ENCODE peak calls at places on chromosomes 11 and 22, in five cellular contexts. A is fibroblast of pulmonary artery, Y is body of pancreas, L is thoracic aorta, G is kidney. D is an unnamed sample.

GRCh38 chr11:134893810-134894685 is 482.0 kb upstream of the B3GAT1 start:
- DNase-seq in A (no peak), Y (no peak), L (no peak), G (no peak), D (no peak)

GRCh38 chr11:693415-693831 is 1.6 kb downstream of the DEAF1 start:
- DNase-seq in A (no peak), Y (no peak), L (no peak), G (no peak), D (peak)

GRCh38 chr11:118902336-118903203 is 18.9 kb downstream of the CXCR5 start:
- DNase-seq in A (no peak), Y (peak), L (no peak), G (peak), D (no peak)

GRCh38 chr11:65695459-65696241 is 16.4 kb upstream of the KAT5 start:
- DNase-seq in A (peak), Y (peak), L (no peak), G (peak), D (peak)

GRCh38 chr22:29096736-29097669 is 24.2 kb downstream of the KREMEN1 start:
- DNase-seq in A (no peak), Y (peak), L (no peak), G (no peak), D (peak)

GRCh38 chr22:50705851-50706351 is 32.1 kb upstream of the ACR start:
- DNase-seq in A (no peak), Y (no peak), L (no peak), G (peak), D (no peak)

GRCh38 chr11:64960719-64961118 is 11.2 kb downstream of the MAJIN start:
- DNase-seq in A (no peak), Y (no peak), L (no peak), G (no peak), D (no peak)

GRCh38 chr22:29615705-29616104 is 12.3 kb downstream of the NF2 start:
- DNase-seq in A (no peak), Y (no peak), L (no peak), G (no peak), D (no peak)

GRCh38 chr11:95715777-95716241 is 73.8 kb downstream of the FAM76B start:
- DNase-seq in A (peak), Y (no peak), L (no peak), G (no peak), D (peak)

GRCh38 chr11:31397239-31397834 is 27.7 kb downstream of the DNAJC24 start:
- DNase-seq in A (peak), Y (no peak), L (no peak), G (no peak), D (peak)

GRCh38 chr11:107307991-107308390 is 149.6 kb downstream of the CWF19L2 start:
- DNase-seq in A (no peak), Y (no peak), L (no peak), G (no peak), D (no peak)

GRCh38 chr11:65780770-65781151 is at the start of gene AP5B1:
- DNase-seq in A (peak), Y (peak), L (no peak), G (peak), D (peak)

GRCh38 chr11:93846411-93846810 is 4.0 kb downstream of the VSTM5 start:
- DNase-seq in A (no peak), Y (no peak), L (no peak), G (no peak), D (no peak)

GRCh38 chr11:43358670-43359431 is at the start of gene TTC17:
- DNase-seq in A (peak), Y (peak), L (peak), G (peak), D (peak)

GRCh38 chr11:43992834-43993637 is 50.6 kb downstream of the C11orf96 start:
- DNase-seq in A (peak), Y (no peak), L (no peak), G (no peak), D (no peak)

GRCh38 chr11:112880454-112880853 is 80.8 kb upstream of the NCAM1 start:
- DNase-seq in A (no peak), Y (no peak), L (no peak), G (no peak), D (no peak)

GRCh38 chr22:25482091-25482760 is 82.2 kb upstream of the GRK3 start:
- DNase-seq in A (no peak), Y (no peak), L (no peak), G (no peak), D (no peak)

GRCh38 chr22:24225951-24226350 is 18.9 kb downstream of the GGT5 start:
- DNase-seq in A (no peak), Y (no peak), L (no peak), G (peak), D (no peak)

GRCh38 chr11:34809191-34810106 is 106.7 kb downstream of the APIP start:
- DNase-seq in A (peak), Y (no peak), L (no peak), G (no peak), D (peak)

GRCh38 chr22:24751518-24751917 is 23.0 kb downstream of the PIWIL3 start:
- DNase-seq in A (no peak), Y (no peak), L (no peak), G (no peak), D (peak)

GRCh38 chr22:43471606-43472135 is 59.9 kb downstream of the MPPED1 start:
- DNase-seq in A (no peak), Y (no peak), L (no peak), G (no peak), D (no peak)

GRCh38 chr11:44356351-44356750 is 46.4 kb upstream of the ALX4 start:
- DNase-seq in A (no peak), Y (no peak), L (no peak), G (no peak), D (no peak)

GRCh38 chr22:27461470-27461869 is 340.1 kb downstream of the MN1 start:
- DNase-seq in A (peak), Y (no peak), L (peak), G (no peak), D (peak)

GRCh38 chr11:15053201-15053685 is 20.1 kb upstream of the CALCB start:
- DNase-seq in A (no peak), Y (no peak), L (no peak), G (no peak), D (peak)

GRCh38 chr11:2761131-2762030 is 61.6 kb upstream of the KCNQ1OT1 start:
- DNase-seq in A (no peak), Y (peak), L (no peak), G (peak), D (no peak)

GRCh38 chr11:46296520-46297448 is 19.3 kb downstream of the CREB3L1 start:
- DNase-seq in A (peak), Y (no peak), L (no peak), G (peak), D (no peak)

GRCh38 chr22:50308986-50309600 is 1.6 kb upstream of the PLXNB2 start:
- DNase-seq in A (no peak), Y (no peak), L (no peak), G (no peak), D (no peak)

GRCh38 chr22:49159711-49160110 is 668.0 kb downstream of the BRD1 start:
- DNase-seq in A (no peak), Y (no peak), L (no peak), G (no peak), D (no peak)

GRCh38 chr11:12177739-12178338 is 67.4 kb downstream of the MICAL2 start:
- DNase-seq in A (peak), Y (no peak), L (no peak), G (no peak), D (no peak)

GRCh38 chr11:65501530-65502273 is 2.9 kb downstream of the MALAT1 start:
- DNase-seq in A (peak), Y (no peak), L (no peak), G (no peak), D (no peak)

GRCh38 chr11:67374571-67375276 is 1.3 kb upstream of the CLCF1 start:
- DNase-seq in A (no peak), Y (no peak), L (no peak), G (peak), D (no peak)

GRCh38 chr11:19164881-19165280 is 36.9 kb downstream of the CSRP3 start:
- DNase-seq in A (no peak), Y (no peak), L (no peak), G (no peak), D (no peak)

GRCh38 chr11:13294771-13295579 is 17.4 kb downstream of the BMAL1 start:
- DNase-seq in A (no peak), Y (no peak), L (no peak), G (no peak), D (no peak)

GRCh38 chr11:43579171-43579918 is 101.2 kb upstream of the HSD17B12 start:
- DNase-seq in A (peak), Y (no peak), L (no peak), G (peak), D (peak)

GRCh38 chr22:38716271-38716670 is 10.5 kb downstream of the GTPBP1 start:
- DNase-seq in A (no peak), Y (no peak), L (no peak), G (no peak), D (peak)

GRCh38 chr11:122756417-122756816 is 81.9 kb upstream of the CRTAM start:
- DNase-seq in A (no peak), Y (no peak), L (no peak), G (no peak), D (no peak)
- TF ChIP-seq CTCF in A (peak), Y (no peak), L (no peak), G (no peak), D (no peak)

DNA sequence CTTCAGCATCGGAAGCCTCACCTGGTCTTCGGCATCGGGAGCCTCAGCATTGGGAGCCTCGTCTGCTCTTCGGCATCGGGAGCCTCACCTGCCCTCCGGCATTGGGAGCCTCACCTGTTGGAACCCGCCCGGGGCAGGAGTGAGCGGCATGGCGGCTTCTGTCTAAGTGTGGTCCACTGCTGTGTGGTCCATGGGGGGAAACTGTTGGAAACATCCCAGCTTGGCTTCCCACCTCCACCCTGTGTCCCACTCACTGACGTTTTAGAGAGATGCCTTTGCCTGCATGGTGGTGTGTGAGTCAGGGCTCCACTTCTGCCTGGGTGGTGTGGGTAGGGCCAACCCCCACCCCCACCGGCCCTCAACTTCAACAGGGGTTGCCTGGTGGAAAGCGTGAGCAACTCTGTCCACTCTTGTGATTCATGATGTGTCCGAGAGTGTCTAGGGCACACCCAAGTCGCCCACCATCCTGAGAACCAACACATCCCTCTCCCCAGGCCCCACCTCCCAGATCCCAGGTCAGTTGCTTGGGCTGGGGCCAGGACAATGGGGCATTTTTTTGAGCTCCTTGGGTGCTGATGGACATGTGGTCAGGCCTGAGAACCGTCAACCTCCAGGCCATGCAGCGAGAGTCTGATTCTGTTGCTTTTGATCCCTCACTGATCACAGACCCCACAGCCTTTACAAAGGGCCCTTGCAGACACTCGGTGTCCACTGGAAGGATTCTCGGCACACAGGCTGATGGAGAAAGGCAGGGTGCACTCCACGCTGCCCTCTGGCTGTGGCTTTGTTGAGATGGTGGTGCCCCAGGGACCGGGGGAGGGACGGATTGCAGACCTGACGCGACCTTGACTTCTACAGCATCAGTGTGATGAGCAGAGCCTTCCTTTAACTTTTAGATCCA is 406.7 kb downstream of the TBC1D22A start:
- DNase-seq in A (peak), Y (peak), L (no peak), G (peak), D (no peak)
- TF ChIP-seq CTCF in A (peak), Y (no peak), L (no peak), G (peak), D (no peak)

GRCh38 chr22:33958741-33959140 is 38.5 kb upstream of the LARGE1 start:
- DNase-seq in A (no peak), Y (no peak), L (no peak), G (no peak), D (no peak)
- TF ChIP-seq CTCF in A (no peak), Y (no peak), L (no peak), G (no peak), D (no peak)

GRCh38 chr11:79902493-79902892 is 461.7 kb upstream of the TENM4 start:
- DNase-seq in A (no peak), Y (no peak), L (no peak), G (no peak), D (peak)

GRCh38 chr11:79906189-79906588 is 465.4 kb upstream of the TENM4 start:
- DNase-seq in A (no peak), Y (no peak), L (no peak), G (no peak), D (no peak)
- TF ChIP-seq CTCF in A (no peak), Y (no peak), L (no peak), G (no peak), D (no peak)

DNA sequence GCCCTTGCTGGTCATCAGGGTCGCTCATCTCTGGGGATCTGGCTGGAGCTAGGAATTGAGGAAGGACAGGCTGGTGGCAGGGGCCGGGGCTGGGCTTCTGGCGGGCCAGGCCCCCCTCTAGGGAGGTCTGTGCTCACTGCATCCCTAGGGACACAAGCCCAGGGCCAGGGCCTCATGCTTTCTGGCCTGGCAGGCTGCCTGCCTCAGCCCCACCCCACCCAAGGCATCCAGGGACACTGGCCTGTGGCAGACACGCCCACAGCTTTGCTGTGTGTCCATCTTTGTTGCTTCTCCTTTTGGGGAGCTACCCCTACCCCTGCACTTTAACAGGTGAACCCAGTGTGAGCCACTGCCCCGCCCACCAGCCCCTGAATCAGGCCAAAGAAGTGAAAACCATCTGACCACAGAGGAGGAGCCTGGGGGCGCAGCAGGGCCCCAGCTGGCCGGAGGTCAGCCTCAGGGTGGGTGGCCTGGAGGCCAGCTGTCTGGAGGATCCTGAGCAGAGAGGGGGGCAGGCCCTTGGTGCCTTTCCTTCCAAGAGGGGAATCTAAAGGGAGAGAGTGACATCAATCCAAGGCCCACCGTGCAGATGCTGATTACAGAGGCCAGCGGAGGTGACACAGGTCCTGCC is 26.8 kb upstream of the CELSR1 start:
- DNase-seq in A (no peak), Y (no peak), L (no peak), G (no peak), D (no peak)
- TF ChIP-seq CTCF in A (no peak), Y (no peak), L (no peak), G (no peak), D (no peak)

DNA sequence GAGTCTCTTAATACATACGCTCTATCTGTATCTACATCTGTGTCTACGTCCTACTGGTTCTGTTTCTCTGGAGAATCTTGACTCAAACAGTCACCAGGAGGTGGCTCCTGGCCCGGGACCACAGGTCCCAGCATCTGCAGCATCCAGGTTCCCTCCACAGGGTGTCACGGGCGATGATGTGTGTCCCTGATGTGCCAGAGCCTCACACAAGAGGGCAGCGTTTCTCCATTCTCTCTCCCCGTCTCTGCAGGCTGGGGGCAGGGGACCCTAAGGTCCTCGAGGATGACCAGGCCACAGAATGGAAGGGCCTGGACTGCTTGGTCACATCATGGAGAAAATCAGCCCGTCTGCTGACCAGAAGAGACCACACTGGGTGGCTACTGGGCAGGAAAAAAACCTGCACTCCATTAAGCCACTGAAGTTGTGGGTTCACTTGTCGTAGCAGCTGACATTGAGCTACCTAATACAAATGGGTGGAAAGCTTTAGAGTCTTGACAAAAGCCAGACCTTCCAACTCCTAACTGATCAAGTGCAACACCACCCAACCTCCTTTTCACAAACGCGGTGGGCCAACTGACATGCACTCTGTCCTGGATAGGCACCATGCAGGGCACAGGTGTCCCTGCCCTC is 392.5 kb downstream of the CTTN start:
- DNase-seq in A (no peak), Y (no peak), L (no peak), G (no peak), D (no peak)
- TF ChIP-seq CTCF in A (no peak), Y (no peak), L (no peak), G (no peak), D (no peak)

GRCh38 chr11:62559204-62559603 is 12.6 kb upstream of the AHNAK start:
- DNase-seq in A (no peak), Y (no peak), L (no peak), G (no peak), D (no peak)

GRCh38 chr11:62556872-62557631 is 10.4 kb upstream of the AHNAK start:
- DNase-seq in A (no peak), Y (no peak), L (no peak), G (peak), D (no peak)

GRCh38 chr11:62558669-62559068 is 12.1 kb upstream of the AHNAK start:
- DNase-seq in A (no peak), Y (no peak), L (no peak), G (peak), D (no peak)

GRCh38 chr11:62556102-62556871 is 9.7 kb upstream of the AHNAK start:
- DNase-seq in A (peak), Y (peak), L (peak), G (peak), D (peak)

DNA sequence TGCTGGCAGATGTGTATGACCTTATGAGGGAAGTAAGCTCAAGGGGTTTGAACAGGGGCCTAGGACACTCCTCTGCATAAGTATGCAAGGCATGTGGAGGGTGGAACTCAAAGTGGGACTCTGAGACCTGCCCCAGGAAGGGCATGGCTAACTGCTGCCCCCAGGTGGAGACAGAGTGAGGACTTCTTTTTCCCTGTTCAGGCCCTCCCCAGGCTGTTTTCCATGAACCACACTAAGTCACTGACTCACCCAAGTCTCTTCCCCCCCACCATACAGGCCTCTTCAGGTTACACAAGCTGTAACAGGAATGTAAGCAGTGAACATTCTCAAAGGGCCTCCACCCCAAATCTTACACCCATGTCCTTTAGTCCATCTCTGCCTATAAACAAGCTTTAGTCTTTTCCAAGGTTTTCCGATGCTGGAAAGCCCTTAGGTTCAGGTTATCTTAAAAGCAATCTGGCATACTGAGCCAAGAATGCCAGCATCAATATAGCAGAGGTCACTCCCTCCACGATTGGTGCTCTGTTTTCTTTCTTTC is 13.1 kb downstream of the EEF1G start:
- DNase-seq in A (peak), Y (peak), L (peak), G (peak), D (peak)
- TF ChIP-seq CTCF in A (peak), Y (peak), L (peak), G (peak), D (peak)

GRCh38 chr11:90148900-90149299 is 14.4 kb downstream of the NAALAD2 start:
- DNase-seq in A (peak), Y (no peak), L (no peak), G (no peak), D (no peak)
- TF ChIP-seq CTCF in A (peak), Y (no peak), L (no peak), G (no peak), D (no peak)

GRCh38 chr11:22130462-22131053 is 62.3 kb upstream of the ANO5 start:
- DNase-seq in A (peak), Y (no peak), L (no peak), G (no peak), D (peak)
- TF ChIP-seq CTCF in A (peak), Y (peak), L (no peak), G (peak), D (peak)

GRCh38 chr11:17502630-17503029 is 26.0 kb upstream of the ABCC8 start:
- DNase-seq in A (no peak), Y (no peak), L (no peak), G (peak), D (no peak)

GRCh38 chr11:17496406-17496805 is 19.8 kb upstream of the ABCC8 start:
- DNase-seq in A (peak), Y (no peak), L (no peak), G (peak), D (peak)

GRCh38 chr11:17498058-17498457 is 21.4 kb upstream of the ABCC8 start:
- DNase-seq in A (no peak), Y (no peak), L (no peak), G (peak), D (peak)

GRCh38 chr11:17500673-17501072 is 24.0 kb upstream of the ABCC8 start:
- DNase-seq in A (no peak), Y (no peak), L (no peak), G (peak), D (no peak)

GRCh38 chr11:17498475-17498874 is 21.8 kb upstream of the ABCC8 start:
- DNase-seq in A (no peak), Y (no peak), L (no peak), G (peak), D (peak)
- TF ChIP-seq CTCF in A (peak), Y (no peak), L (no peak), G (no peak), D (peak)

D was measured in epithelial cell of esophagus.